ENCODE peak calls at places on chromosomes 16 and 17, in four cellular contexts. One of them, this sample, is unnamed.

GRCh38 chr17:32461853-32462617 is 17.7 kb downstream of the PSMD11 start:
- DNase-seq in cardiac muscle cell: peak; percentile 69
- DNase-seq in GM13977: peak; percentile 53
- DNase-seq in GM20000: peak; percentile 48
- DNase-seq in this sample: no peak

GRCh38 chr17:30378191-30378796 is 433 bp upstream of the CPD start:
- DNase-seq in cardiac muscle cell: peak; percentile 24
- DNase-seq in GM20000: peak; percentile 36
- DNase-seq in GM13977: no peak
- DNase-seq in this sample: peak; percentile 29

GRCh38 chr17:56754523-56755208 is 79.1 kb downstream of the C17orf67 start:
- DNase-seq in cardiac muscle cell: peak; percentile 32
- DNase-seq in GM13977: no peak
- DNase-seq in GM20000: no peak
- DNase-seq in this sample: no peak

GRCh38 chr16:83224642-83225041 is 583.1 kb upstream of the HSBP1 start:
- DNase-seq in cardiac muscle cell: no peak
- DNase-seq in GM13977: no peak
- DNase-seq in GM20000: no peak
- DNase-seq in this sample: no peak

GRCh38 chr17:5587431-5588032 is 3.2 kb upstream of the NLRP1 start:
- DNase-seq in cardiac muscle cell: peak; percentile 79
- DNase-seq in GM20000: peak; percentile 62
- DNase-seq in GM13977: peak; percentile 74
- DNase-seq in this sample: peak; percentile 72

GRCh38 chr16:85557976-85558589 is 55.0 kb upstream of the GSE1 start:
- DNase-seq in GM20000: no peak
- DNase-seq in cardiac muscle cell: no peak
- DNase-seq in GM13977: no peak
- DNase-seq in this sample: no peak

GRCh38 chr17:37361543-37361942 is 14.2 kb upstream of the C17orf78 start:
- DNase-seq in GM20000: no peak
- DNase-seq in GM13977: no peak
- DNase-seq in cardiac muscle cell: no peak
- DNase-seq in this sample: no peak

GRCh38 chr17:76966486-76967181 is 98.4 kb downstream of the MGAT5B start:
- DNase-seq in GM13977: no peak
- DNase-seq in cardiac muscle cell: no peak
- DNase-seq in GM20000: no peak
- DNase-seq in this sample: no peak

GRCh38 chr16:58970775-58971174 is 236.7 kb upstream of the GOT2 start:
- DNase-seq in GM20000: peak; percentile 10
- DNase-seq in cardiac muscle cell: no peak
- DNase-seq in GM13977: no peak
- DNase-seq in this sample: no peak

GRCh38 chr16:19095699-19096098 is 18.1 kb upstream of the ITPRIPL2 start:
- DNase-seq in cardiac muscle cell: no peak
- DNase-seq in GM13977: peak; percentile 44
- DNase-seq in GM20000: peak; percentile 49
- DNase-seq in this sample: peak; percentile 59

GRCh38 chr16:83899272-83899897 is 470 bp downstream of the MLYCD start:
- DNase-seq in GM20000: peak; percentile 70
- DNase-seq in GM13977: peak; percentile 68
- DNase-seq in cardiac muscle cell: peak; percentile 78
- DNase-seq in this sample: peak; percentile 56

GRCh38 chr16:19375561-19376158 is 42.0 kb upstream of the TMC5 start:
- DNase-seq in GM20000: peak; percentile 72
- DNase-seq in cardiac muscle cell: peak; percentile 59
- DNase-seq in GM13977: peak; percentile 75
- DNase-seq in this sample: peak; percentile 70

GRCh38 chr17:81036128-81036891 is 1.4 kb downstream of the BAIAP2 start:
- DNase-seq in GM13977: no peak
- DNase-seq in GM20000: no peak
- DNase-seq in cardiac muscle cell: no peak
- DNase-seq in this sample: no peak

GRCh38 chr16:67936124-67936875 is at the start of gene PSMB10:
- DNase-seq in GM20000: peak; percentile 49
- DNase-seq in GM13977: peak; percentile 64
- DNase-seq in cardiac muscle cell: peak; percentile 55
- DNase-seq in this sample: peak; percentile 48

GRCh38 chr17:72514888-72515287 is 394.1 kb downstream of the SOX9 start:
- DNase-seq in cardiac muscle cell: no peak
- DNase-seq in GM13977: no peak
- DNase-seq in GM20000: no peak
- DNase-seq in this sample: no peak

GRCh38 chr17:44324571-44325275 is at the start of gene SLC25A39:
- DNase-seq in cardiac muscle cell: peak; percentile 97
- DNase-seq in GM20000: peak; percentile 98
- DNase-seq in GM13977: peak; percentile 96
- DNase-seq in this sample: peak; percentile 94

GRCh38 chr16:58661199-58661830 is 23.3 kb downstream of the SLC38A7 start:
- DNase-seq in GM20000: peak; percentile 80
- DNase-seq in GM13977: peak; percentile 78
- DNase-seq in cardiac muscle cell: peak; percentile 76
- DNase-seq in this sample: peak; percentile 75

GRCh38 chr17:79057727-79058400 is 16.8 kb upstream of the ENGASE start:
- DNase-seq in GM13977: no peak
- DNase-seq in GM20000: peak; percentile 6
- DNase-seq in cardiac muscle cell: no peak
- DNase-seq in this sample: peak; percentile 11

GRCh38 chr16:11101695-11102522 is 154.1 kb downstream of the SOCS1 start:
- DNase-seq in GM13977: no peak
- DNase-seq in GM20000: no peak
- DNase-seq in cardiac muscle cell: no peak
- DNase-seq in this sample: no peak
- TF ChIP-seq CTCF in GM13977: no peak
- TF ChIP-seq CTCF in GM20000: no peak
- TF ChIP-seq CTCF in cardiac muscle cell: peak; percentile 35
- TF ChIP-seq CTCF in this sample: no peak

GRCh38 chr17:1561420-1562177 is 993 bp downstream of the PITPNA start:
- DNase-seq in GM13977: peak; percentile 66
- DNase-seq in cardiac muscle cell: peak; percentile 70
- DNase-seq in GM20000: peak; percentile 68
- DNase-seq in this sample: peak; percentile 62
- TF ChIP-seq CTCF in GM13977: peak; percentile 44
- TF ChIP-seq CTCF in cardiac muscle cell: peak; percentile 43
- TF ChIP-seq CTCF in GM20000: peak; percentile 63
- TF ChIP-seq CTCF in this sample: peak; percentile 41

DNA sequence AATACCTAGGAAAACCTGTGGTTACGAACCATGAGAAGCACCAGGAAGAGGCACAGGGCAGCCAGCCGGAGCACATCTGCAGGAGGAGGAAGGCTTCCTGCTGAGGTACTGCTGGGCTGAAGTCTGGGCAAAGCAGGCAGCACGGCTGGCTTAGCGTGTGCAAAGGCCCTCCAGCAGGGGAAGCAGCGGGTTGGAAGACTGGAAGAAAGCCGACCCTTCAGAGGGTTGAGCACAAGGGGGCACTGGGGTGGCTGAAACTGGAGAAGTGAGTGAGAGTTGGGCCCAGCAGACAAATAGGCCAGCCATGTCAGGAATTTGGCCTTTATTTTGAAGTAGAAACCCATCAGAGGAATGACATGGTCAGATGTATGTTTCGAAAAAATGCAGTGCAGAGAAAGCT is 12.1 kb upstream of the HSD3B7 start:
- DNase-seq in GM20000: no peak
- DNase-seq in GM13977: no peak
- DNase-seq in cardiac muscle cell: no peak
- DNase-seq in this sample: no peak
- TF ChIP-seq CTCF in GM20000: no peak
- TF ChIP-seq CTCF in GM13977: peak; percentile 9
- TF ChIP-seq CTCF in cardiac muscle cell: no peak
- TF ChIP-seq CTCF in this sample: no peak

GRCh38 chr17:50195196-50195865 is 6.1 kb downstream of the COL1A1 start:
- DNase-seq in cardiac muscle cell: no peak
- DNase-seq in GM13977: no peak
- DNase-seq in GM20000: no peak
- DNase-seq in this sample: no peak
- TF ChIP-seq CTCF in cardiac muscle cell: peak; percentile 44
- TF ChIP-seq CTCF in GM13977: no peak
- TF ChIP-seq CTCF in GM20000: no peak
- TF ChIP-seq CTCF in this sample: no peak

GRCh38 chr16:10579575-10579964 is 828 bp downstream of the EMP2 start:
- DNase-seq in GM20000: no peak
- DNase-seq in cardiac muscle cell: no peak
- DNase-seq in GM13977: no peak
- DNase-seq in this sample: no peak

GRCh38 chr16:10577305-10578202 is 2.8 kb downstream of the EMP2 start:
- DNase-seq in GM13977: no peak
- DNase-seq in GM20000: no peak
- DNase-seq in cardiac muscle cell: peak; percentile 91
- DNase-seq in this sample: no peak

GRCh38 chr16:10578474-10579316 is 1.7 kb downstream of the EMP2 start:
- DNase-seq in GM13977: no peak
- DNase-seq in GM20000: no peak
- DNase-seq in cardiac muscle cell: peak; percentile 28
- DNase-seq in this sample: no peak

GRCh38 chr16:10581507-10581906 is 1.1 kb upstream of the EMP2 start:
- DNase-seq in GM20000: no peak
- DNase-seq in cardiac muscle cell: no peak
- DNase-seq in GM13977: no peak
- DNase-seq in this sample: no peak

GRCh38 chr16:10579965-10580918 is at the start of gene EMP2:
- DNase-seq in cardiac muscle cell: peak; percentile 92
- DNase-seq in GM13977: peak; percentile 70
- DNase-seq in GM20000: peak; percentile 70
- DNase-seq in this sample: peak; percentile 52
- TF ChIP-seq CTCF in cardiac muscle cell: peak; percentile 70
- TF ChIP-seq CTCF in GM13977: peak; percentile 55
- TF ChIP-seq CTCF in GM20000: no peak
- TF ChIP-seq CTCF in this sample: peak; percentile 46

DNA sequence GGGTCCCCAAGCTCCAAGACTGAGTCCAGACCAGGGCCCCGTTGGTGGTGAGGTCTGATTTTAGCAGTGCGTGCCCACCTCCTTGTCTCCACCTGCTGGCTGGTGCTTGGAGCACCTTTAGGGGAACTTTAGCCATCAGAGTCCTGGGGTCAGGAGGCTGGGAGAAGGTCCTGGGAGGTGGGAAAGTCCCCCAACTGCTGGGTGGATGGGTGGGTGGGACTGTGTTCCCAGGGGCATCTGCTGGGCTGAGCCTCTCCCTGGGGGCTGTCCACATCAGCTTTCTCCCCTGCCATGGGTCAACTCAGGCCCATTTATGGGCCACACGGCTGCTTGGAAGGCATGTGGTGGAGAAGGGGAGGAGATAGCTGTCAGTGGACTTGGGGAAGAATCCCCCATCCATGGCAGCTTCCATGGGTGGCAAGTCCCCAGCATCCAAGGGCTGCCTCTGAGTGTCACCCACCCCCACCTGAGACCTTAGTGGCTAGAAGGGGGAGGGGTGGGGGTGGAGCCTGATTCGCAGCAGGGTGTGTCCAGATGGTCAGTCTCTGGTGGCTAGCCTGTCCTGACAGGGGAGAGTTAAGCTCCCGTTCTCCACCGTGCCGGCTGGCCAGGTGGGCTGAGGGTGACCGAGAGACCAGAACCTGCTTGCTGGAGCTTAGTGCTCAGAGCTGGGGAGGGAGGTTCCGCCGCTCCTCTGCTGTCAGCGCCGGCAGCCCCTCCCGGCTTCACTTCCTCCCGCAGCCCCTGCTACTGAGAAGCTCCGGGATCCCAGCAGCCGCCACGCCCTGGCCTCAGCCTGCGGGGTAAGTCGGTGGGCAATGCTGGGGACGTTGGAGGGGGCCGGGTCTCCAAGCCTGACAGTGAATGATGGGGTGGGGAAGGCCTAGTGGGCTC is at the start of gene TRPV2:
- DNase-seq in GM13977: peak; percentile 74
- DNase-seq in cardiac muscle cell: peak; percentile 26
- DNase-seq in GM20000: peak; percentile 70
- DNase-seq in this sample: peak; percentile 78
- TF ChIP-seq CTCF in GM13977: peak; percentile 87
- TF ChIP-seq CTCF in cardiac muscle cell: no peak
- TF ChIP-seq CTCF in GM20000: peak; percentile 83
- TF ChIP-seq CTCF in this sample: peak; percentile 86

This sample was measured in GM10248.